ENCODE peak calls at places on chromosomes 6 and 20, in eight cellular contexts. G is GM12878, I is HepG2, R is stomach, X is body of pancreas, M is ovary, H is heart left ventricle, S is adrenal gland. A is an unnamed sample.
A peak's percentile ranks its signal among the peaks of the same experiment; 100 is the strongest.

GRCh38 chr6:14224359-14225103 is 107.0 kb downstream of the CD83 start:
- DNase-seq in H (no peak), X (no peak), M (no peak), R (no peak), S (no peak), I (no peak), G (peak; percentile 8), A (no peak)

GRCh38 chr20:8299921-8300320 is 167.9 kb downstream of the PLCB1 start:
- DNase-seq in X (no peak), H (no peak), I (no peak), S (peak; percentile 54), G (no peak), M (no peak), R (no peak), A (no peak)

GRCh38 chr6:13355969-13356368 is 27.6 kb upstream of the TBC1D7 start:
- DNase-seq in H (no peak), M (no peak), R (no peak), G (peak; percentile 92), X (no peak), S (no peak), I (no peak), A (no peak)

GRCh38 chr6:39404312-39404711 is 81.8 kb upstream of the KCNK16 start:
- DNase-seq in I (no peak), M (no peak), H (no peak), R (no peak), G (no peak), S (no peak), X (no peak), A (no peak)

GRCh38 chr20:61665746-61666470 is 399.8 kb downstream of the TAF4 start:
- DNase-seq in S (no peak), M (no peak), X (no peak), H (no peak), R (no peak), I (no peak), G (no peak), A (no peak)

GRCh38 chr6:45589367-45589766 is 211.6 kb upstream of the SUPT3H start:
- DNase-seq in G (no peak), I (no peak), S (no peak), M (no peak), R (no peak), X (no peak), H (no peak), A (no peak)

GRCh38 chr20:60729119-60729900 is 522.8 kb upstream of the CDH4 start:
- DNase-seq in G (no peak), M (no peak), S (no peak), R (no peak), H (no peak), I (no peak), X (no peak), A (no peak)

GRCh38 chr20:53826597-53827291 is 233.1 kb upstream of the ZNF217 start:
- DNase-seq in R (no peak), M (no peak), G (no peak), I (no peak), S (no peak), X (no peak), H (no peak), A (no peak)

GRCh38 chr6:48889429-48889828 is 573.6 kb downstream of the MMUT start:
- DNase-seq in I (no peak), H (no peak), R (no peak), G (no peak), M (no peak), S (no peak), X (no peak), A (no peak)

GRCh38 chr20:24863356-24863755 is 85.7 kb upstream of the CST7 start:
- DNase-seq in R (no peak), H (no peak), X (no peak), G (no peak), S (no peak), M (no peak), I (no peak), A (no peak)

GRCh38 chr6:45946887-45947286 is 68.8 kb downstream of the CLIC5 start:
- DNase-seq in G (no peak), X (no peak), I (no peak), H (no peak), S (no peak), R (no peak), M (no peak), A (no peak)

DNA sequence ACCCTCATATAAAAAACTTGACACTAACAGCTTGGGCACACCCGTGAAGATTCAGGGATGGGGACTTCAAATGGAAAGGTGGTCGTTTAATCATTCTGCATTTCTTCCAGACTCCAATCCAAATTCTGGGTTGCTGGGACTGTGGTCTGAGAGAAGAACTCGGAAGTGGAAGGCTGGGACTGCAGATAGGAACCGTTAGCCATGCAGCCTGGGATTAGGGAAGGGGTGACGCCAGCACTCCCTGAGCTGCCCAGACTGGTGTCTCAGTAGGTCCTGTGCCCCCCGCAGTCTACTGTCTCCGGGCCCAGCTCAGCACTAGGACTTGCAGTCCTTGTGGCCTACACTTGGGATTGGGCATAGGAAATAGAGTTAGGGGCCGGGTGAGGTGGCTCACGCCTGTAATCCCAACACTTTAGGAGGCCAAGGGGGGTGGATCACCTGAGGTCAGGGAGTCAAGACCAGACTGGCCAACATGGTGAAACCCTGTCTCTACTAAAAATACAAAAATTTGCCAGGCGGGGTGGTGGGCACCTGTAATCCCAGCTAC is 511 bp upstream of the CLIC1 start:
- DNase-seq in S (no peak), I (peak; percentile 33), M (no peak), G (no peak), X (no peak), R (no peak), H (no peak), A (no peak)
- H3K4me1 ChIP-seq in S (peaks cover 18% of the 10 kb centered on the region), I (peaks cover 71% of the 10 kb centered on the region), M (peaks cover 12% of the 10 kb centered on the region), G (peaks cover 28% of the 10 kb centered on the region), X (peaks cover 58% of the 10 kb centered on the region), R (peaks cover 55% of the 10 kb centered on the region), H (peaks cover 56% of the 10 kb centered on the region), A (peaks cover 38% of the 10 kb centered on the region)

DNA sequence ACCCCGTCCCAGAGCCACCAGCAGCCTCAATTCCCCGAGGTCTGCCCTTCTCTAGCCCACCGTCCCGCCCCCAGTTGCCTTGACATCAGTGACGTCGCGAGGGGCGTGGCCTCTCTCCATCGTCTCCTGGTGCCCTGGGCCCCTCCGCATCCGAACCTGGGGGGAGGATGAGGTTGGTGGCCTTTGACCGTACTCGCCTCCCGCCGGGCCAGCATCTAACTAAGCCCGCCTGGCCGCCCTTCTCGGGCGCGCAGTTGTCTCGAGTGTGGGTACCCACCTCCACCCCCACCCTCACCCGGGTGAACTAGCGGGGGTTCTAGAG is 5.5 kb upstream of the ARMC12 start:
- DNase-seq in S (peak; percentile 94), G (peak; percentile 72), X (peak; percentile 91), I (peak; percentile 89), H (peak; percentile 98), M (peak; percentile 98), R (peak; percentile 93), A (peak; percentile 94)
- TF ChIP-seq POLR2A in S (peak; percentile 80), G (peak; percentile 88), X (peak; percentile 56), I (no peak), H (peak; percentile 75), M (peak; percentile 89), R (no peak), A (no peak)

GRCh38 chr6:150755042-150755441 is 110.5 kb upstream of the MTHFD1L start:
- DNase-seq in I (no peak), S (no peak), X (no peak), R (no peak), G (no peak), M (no peak), H (no peak), A (no peak)
- H3K4me3 ChIP-seq in I (no peak overlapping the region), S (no peak overlapping the region), X (no peak overlapping the region), R (no peak overlapping the region), G (no peak overlapping the region), M (no peak overlapping the region), H (no peak overlapping the region), A (no peak overlapping the region)

DNA sequence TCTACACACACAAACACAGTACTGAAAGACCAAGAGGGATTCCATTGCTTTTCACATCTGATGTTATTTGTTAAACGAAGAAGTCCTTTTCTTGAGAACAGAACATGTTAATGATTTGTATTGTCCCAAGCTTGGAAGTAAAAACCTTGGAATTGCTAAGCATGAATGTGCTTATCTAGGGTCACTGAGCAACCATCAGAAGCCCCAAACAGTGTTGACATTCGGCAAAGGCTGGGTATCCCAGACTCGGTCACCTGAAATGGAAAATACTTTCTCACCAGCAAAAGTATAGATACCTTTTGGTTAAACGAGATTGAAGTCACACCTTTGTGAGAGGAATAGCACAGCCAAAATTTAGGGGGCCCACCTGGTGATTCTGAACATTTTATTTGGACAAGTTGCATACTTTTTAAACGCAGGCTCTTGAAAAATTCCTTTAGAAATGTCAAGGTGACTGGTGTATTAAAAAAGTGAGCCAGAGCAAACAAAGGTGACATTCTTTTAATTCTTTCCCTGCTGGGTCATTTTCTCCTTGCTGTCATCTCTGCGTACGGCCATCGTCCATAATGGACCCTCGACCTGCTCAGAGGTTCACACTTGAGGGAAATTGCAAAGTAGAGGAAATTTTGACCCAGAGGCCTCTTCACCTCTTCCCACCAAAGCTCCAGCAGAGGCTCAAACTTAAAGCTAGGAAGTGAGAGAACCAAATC is 95.8 kb upstream of the FOXA2 start:
- DNase-seq in S (no peak), I (peak; percentile 58), H (no peak), X (no peak), G (no peak), R (no peak), M (no peak), A (no peak)
- H3K4me1 ChIP-seq in S (no peaks in the 10 kb centered on the region), I (peaks cover 20% of the 10 kb centered on the region), H (peaks cover 10% of the 10 kb centered on the region), X (peaks cover 16% of the 10 kb centered on the region), G (no peaks in the 10 kb centered on the region), R (no peaks in the 10 kb centered on the region), M (no peaks in the 10 kb centered on the region), A (no peaks in the 10 kb centered on the region)

GRCh38 chr6:30515967-30516753 is 26.9 kb downstream of the HLA-E start:
- DNase-seq in R (peak; percentile 91), S (peak; percentile 92), X (peak; percentile 89), H (peak; percentile 91), M (peak; percentile 87), I (peak; percentile 95), G (peak; percentile 92), A (peak; percentile 93)
- TF ChIP-seq POLR2A in R (no peak), S (no peak), X (peak; percentile 93), H (no peak), M (peak; percentile 76), I (peak; percentile 78), G (peak; percentile 55), A (peak; percentile 31)

DNA sequence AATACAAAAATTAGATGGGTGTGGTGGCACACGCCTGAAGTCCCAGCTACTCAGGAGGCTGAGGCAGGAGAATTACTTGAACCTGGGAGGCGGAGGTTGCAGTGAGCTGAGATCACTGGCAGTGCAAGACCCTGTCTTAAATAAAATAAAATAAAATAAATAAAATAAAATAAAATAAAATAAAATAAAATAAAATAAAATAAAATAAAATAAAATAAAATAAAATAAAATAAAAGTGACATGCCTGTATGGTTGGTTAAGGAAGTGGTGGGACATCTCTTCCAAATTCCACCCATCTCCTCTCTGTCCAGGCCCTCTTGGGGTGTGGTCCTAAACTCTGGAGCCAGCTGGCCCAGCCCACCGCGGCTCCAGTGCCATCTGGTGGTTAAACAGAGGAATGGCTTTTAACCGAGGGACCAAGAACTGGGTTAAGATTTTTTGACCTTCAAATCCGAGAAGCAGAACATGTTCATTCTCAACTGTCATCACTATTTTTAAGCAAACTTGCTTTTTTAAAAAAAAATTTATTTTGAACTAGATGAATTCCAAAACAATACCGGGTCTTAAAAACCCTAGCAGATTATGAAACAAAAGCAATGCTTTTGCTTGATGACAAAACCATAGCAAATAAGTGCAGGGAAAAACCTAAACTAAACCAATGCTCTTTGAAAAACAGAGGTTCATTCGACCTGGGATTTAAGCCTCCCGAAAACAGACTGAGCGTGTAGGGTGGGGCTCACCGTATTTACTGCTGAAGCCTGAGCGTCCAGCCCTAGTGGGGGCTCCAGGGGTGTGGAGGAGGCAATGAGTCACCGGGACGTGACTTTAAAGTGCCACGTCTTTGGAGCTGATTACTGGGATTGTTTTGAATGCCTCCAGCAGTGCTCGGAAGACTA is 68.8 kb downstream of the CDC5L start:
- DNase-seq in H (no peak), S (peak; percentile 61), I (peak; percentile 61), G (no peak), R (peak; percentile 46), M (peak; percentile 62), X (peak; percentile 38), A (no peak)
- H3K4me3 ChIP-seq in H (no peak overlapping the region), S (no peak overlapping the region), I (peak overlapping the region; percentile 17), G (no peak overlapping the region), R (no peak overlapping the region), M (no peak overlapping the region), X (no peak overlapping the region), A (peak overlapping the region; percentile 1)

A was measured in Peyer's patch.